ENCODE peak calls at places on chromosomes 13 and 19, in four cellular contexts. B, N, R and Z are unnamed samples.

GRCh38 chr19:8081569-8082550 is 29.3 kb downstream of the CCL25 start:
- DNase-seq in B (no peak), R (no peak), N (no peak), Z (no peak)

GRCh38 chr13:107462501-107462900 is 752.8 kb downstream of the LIG4 start:
- DNase-seq in R (no peak), N (no peak), B (no peak), Z (no peak)

GRCh38 chr19:35722461-35722860 is 4.7 kb downstream of the KMT2B start:
- DNase-seq in B (no peak), R (no peak), N (no peak), Z (no peak)

GRCh38 chr13:41985788-41986508 is 25.0 kb upstream of the VWA8 start:
- DNase-seq in B (no peak), R (no peak), N (no peak), Z (no peak)

GRCh38 chr13:79380943-79381445 is 25.1 kb downstream of the RBM26 start:
- DNase-seq in R (no peak), B (no peak), N (no peak), Z (no peak)

GRCh38 chr13:112574476-112575294 is 13.3 kb downstream of the TUBGCP3 start:
- DNase-seq in N (no peak), B (no peak), R (no peak), Z (no peak)

GRCh38 chr19:36245210-36246005 is 30.5 kb downstream of the ZNF146 start:
- DNase-seq in N (no peak), B (no peak), R (no peak), Z (peak; percentile 85)

GRCh38 chr13:72774019-72774418 is 7.7 kb downstream of the DIS3 start:
- DNase-seq in N (no peak), R (no peak), B (no peak), Z (no peak)

GRCh38 chr19:49019242-49019932 is 2.5 kb upstream of the LHB start:
- DNase-seq in R (no peak), N (peak; percentile 91), B (peak; percentile 67), Z (peak; percentile 91)

GRCh38 chr19:49339364-49340068 is 4.3 kb downstream of the CD37 start:
- DNase-seq in R (no peak), B (no peak), N (peak; percentile 68), Z (peak; percentile 93)

GRCh38 chr19:10553943-10554381 is 10.3 kb downstream of the ATG4D start:
- DNase-seq in N (no peak), B (no peak), R (peak; percentile 55), Z (no peak)

GRCh38 chr13:50722437-50723125 is 120.9 kb downstream of the DLEU7 start:
- DNase-seq in B (no peak), R (no peak), N (no peak), Z (no peak)

GRCh38 chr13:75566658-75567057 is 17.1 kb downstream of the UCHL3 start:
- DNase-seq in R (no peak), N (no peak), B (peak; percentile 31), Z (no peak)

GRCh38 chr19:18109731-18110671 is 12.4 kb downstream of the MAST3 start:
- DNase-seq in N (peak; percentile 81), B (peak; percentile 29), R (no peak), Z (peak; percentile 60)

GRCh38 chr19:35224681-35225604 is 3.6 kb downstream of the FAM187B start:
- DNase-seq in R (no peak), N (peak; percentile 92), B (no peak), Z (peak; percentile 70)

GRCh38 chr13:27997904-27998522 is 9.5 kb upstream of the URAD start:
- DNase-seq in N (peak; percentile 34), R (no peak), B (peak; percentile 48), Z (peak; percentile 76)

GRCh38 chr13:108985166-108985565 is 355.8 kb downstream of the MYO16 start:
- DNase-seq in R (no peak), N (no peak), B (no peak), Z (no peak)

GRCh38 chr19:48085904-48086864 is 24.4 kb downstream of the PLA2G4C start:
- DNase-seq in N (no peak), R (no peak), B (no peak), Z (peak; percentile 34)

DNA sequence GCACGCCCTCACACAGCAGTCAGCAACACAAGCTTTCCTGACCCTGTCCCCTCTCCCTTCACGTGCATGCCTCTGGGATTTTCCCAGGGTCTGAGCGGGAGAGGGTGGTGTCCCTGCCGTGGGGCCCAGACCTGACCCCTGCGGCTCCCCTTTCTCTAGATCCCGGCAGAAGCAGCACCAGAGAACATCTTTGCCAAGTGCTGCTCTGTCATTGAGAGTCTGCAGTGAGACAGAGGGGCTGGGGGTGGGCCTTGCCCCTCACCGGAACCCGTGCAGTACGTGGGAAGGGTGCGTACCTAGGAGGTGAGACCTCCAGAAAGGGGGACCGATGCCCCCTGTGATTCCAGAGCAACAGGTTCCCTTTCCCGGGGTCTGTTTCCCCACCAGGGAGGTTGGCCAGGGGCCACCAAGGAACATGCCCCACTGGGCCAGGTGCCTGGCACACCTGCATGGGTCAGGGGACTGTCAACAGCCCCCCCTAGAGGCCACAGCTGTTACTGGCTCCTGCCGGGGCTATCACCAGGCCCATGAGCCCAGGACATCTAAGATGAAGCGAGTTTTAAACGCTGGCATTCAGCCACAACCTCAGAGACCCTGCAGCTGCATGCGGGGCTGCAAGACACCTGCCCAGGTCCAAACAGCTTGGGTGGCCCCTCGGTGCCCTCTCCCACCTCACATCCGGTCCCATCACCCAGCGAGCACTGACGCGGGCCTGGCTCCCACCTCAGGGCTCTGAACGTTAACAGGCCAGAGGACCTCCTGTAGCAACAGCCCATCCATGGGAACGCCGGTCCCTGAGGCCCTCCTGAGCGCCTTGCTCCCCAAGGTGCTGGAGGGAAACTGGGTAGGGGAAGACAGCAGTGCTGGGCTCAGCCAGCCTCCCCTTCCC is 12.3 kb downstream of the KHSRP start:
- DNase-seq in B (peak; percentile 49), R (no peak), N (peak; percentile 73), Z (peak; percentile 87)
- TF ChIP-seq CBFB in B (no peak), R (no peak), N (no peak), Z (no peak)

DNA sequence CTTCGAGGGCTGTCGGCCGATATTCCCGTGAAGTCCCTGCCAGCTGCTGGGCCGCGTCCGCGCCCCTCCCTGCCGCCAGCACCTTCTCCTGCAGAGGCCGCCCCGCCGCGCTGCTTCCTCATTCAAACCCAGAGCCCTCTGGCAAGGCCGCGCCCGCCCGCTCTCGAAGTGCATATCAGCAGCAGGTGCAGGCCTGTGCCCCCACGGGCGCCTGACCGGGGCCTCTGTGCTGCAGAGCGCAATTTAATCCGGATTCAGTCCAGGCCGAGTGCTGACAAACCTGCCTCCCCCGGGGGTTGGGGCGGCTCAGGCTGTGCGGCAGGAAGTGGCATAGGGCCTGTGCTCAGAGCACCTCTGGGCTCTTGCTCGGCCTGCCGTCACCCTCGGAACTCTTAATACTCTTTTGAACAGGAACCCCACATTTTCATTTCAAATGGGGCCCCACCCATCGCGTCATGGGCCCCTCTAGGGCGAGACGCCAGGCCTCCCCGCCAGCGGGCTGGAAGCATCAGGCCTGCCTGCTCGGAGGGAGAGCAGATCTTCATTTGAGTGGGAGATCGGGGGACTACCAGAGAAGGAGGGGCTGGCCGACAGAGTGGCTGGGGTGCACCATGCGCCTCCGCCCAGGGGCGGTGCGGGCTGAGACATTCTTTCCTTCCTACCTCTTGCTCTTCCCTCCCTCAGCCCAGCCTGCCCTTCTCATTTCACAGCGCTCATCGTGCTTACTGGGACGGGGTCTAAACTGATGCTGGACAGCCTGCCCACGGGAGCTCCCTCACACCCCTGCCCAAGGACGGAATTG is 125.7 kb downstream of the TNFRSF19 start:
- DNase-seq in R (no peak), N (no peak), B (no peak), Z (peak; percentile 27)
- TF ChIP-seq CBFB in R (no peak), N (no peak), B (no peak), Z (no peak)

GRCh38 chr13:49300716-49301589 is 53.2 kb downstream of the CDADC1 start:
- DNase-seq in N (peak; percentile 69), B (peak; percentile 77), R (peak; percentile 42), Z (peak; percentile 35)

GRCh38 chr13:49296659-49297058 is 48.9 kb downstream of the CDADC1 start:
- DNase-seq in N (no peak), R (no peak), B (peak; percentile 73), Z (no peak)

GRCh38 chr13:49297338-49297737 is 49.6 kb downstream of the CDADC1 start:
- DNase-seq in N (no peak), B (peak; percentile 33), R (no peak), Z (no peak)

GRCh38 chr13:49302222-49302621 is 54.5 kb downstream of the CDADC1 start:
- DNase-seq in R (no peak), N (no peak), B (no peak), Z (no peak)

GRCh38 chr13:49298903-49299605 is 51.3 kb downstream of the CDADC1 start:
- DNase-seq in R (no peak), B (peak; percentile 95), N (no peak), Z (no peak)
- TF ChIP-seq CBFB in R (no peak), B (no peak), N (no peak), Z (no peak)

GRCh38 chr13:36859259-36859658 is 40.2 kb downstream of the RFXAP start:
- DNase-seq in N (no peak), R (no peak), B (no peak), Z (no peak)
- TF ChIP-seq CBFB in N (no peak), R (no peak), B (no peak), Z (no peak)

GRCh38 chr13:91398413-91399188 is at the start of gene GPC5:
- DNase-seq in R (no peak), N (peak; percentile 100), B (peak; percentile 15), Z (peak; percentile 83)
- TF ChIP-seq CBFB in R (no peak), N (no peak), B (no peak), Z (no peak)

DNA sequence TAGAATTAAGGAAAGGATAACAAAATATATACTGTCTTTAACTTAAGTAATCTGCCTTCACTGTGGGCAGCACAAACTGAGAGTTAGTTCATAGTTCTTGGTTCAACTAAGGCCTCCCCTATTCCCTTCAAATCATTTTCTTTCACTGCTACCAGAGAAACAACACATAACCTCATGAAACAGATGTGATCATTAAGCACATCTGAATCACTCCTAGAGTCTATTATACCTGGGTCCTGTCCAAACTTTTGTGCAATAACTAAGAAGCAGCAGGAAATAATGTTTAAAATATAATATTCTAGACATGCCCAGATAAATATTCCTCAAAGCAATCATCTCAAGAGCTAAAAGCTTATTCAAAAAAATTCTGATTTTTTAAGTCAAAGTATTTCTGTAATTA is 62.9 kb downstream of the ZC3H13 start:
- DNase-seq in B (no peak), N (no peak), R (no peak), Z (no peak)
- TF ChIP-seq CBFB in B (no peak), N (no peak), R (no peak), Z (no peak)

GRCh38 chr13:57629821-57630235 is 1.7 kb upstream of the PCDH17 start:
- DNase-seq in N (peak; percentile 7), B (no peak), R (no peak), Z (peak; percentile 98)
- TF ChIP-seq CBFB in N (no peak), B (no peak), R (no peak), Z (no peak)

GRCh38 chr13:77480071-77480470 is 55.4 kb upstream of the SCEL start:
- DNase-seq in B (no peak), N (no peak), R (no peak), Z (no peak)
- TF ChIP-seq CBFB in B (no peak), N (no peak), R (no peak), Z (no peak)

GRCh38 chr13:37708101-37708500 is 109.5 kb upstream of the POSTN start:
- DNase-seq in R (no peak), B (no peak), N (no peak), Z (no peak)

GRCh38 chr13:37706041-37706440 is 107.5 kb upstream of the POSTN start:
- DNase-seq in B (no peak), N (no peak), R (no peak), Z (no peak)

DNA sequence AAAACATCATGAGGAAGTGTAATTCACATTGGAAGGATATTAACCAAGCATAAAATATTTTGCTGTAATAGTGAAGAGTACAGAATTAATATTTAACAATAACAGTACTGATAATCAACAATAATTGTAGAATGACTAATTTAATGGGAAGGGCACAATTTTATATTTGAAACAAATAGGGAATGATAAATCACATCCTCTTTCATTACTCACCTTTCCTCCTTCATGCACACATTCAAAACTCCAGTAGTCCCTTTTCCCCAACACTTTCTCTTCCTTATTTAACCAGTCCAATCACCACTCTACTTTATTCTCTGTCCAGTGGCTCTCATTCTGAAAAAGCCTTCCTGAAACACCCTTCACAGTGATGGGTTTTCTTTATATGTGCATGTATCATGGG is 110.8 kb upstream of the POSTN start:
- DNase-seq in N (no peak), B (no peak), R (no peak), Z (no peak)
- TF ChIP-seq CBFB in N (no peak), B (no peak), R (no peak), Z (no peak)